ENCODE peak calls at places on chromosomes 16 and 17, in seven cellular contexts. R is CD8-positive, alpha-beta T cell; F is HL-60; Y is left ventricle myocardium inferior; U is brain microvascular endothelial cell; C is sigmoid colon; Q is cardiac muscle cell. L is an unnamed sample.

GRCh38 chr17:59165933-59166342 is 10.4 kb downstream of the PRR11 start:
- DNase-seq in R (peak), F (no peak), Y (no peak), U (peak), C (no peak), Q (peak), L (no peak)

GRCh38 chr16:79599837-79600635 is 501 bp downstream of the MAF start:
- DNase-seq in R (peak), F (no peak), Y (peak), U (no peak), C (peak), Q (peak), L (no peak)

GRCh38 chr17:68511671-68512246 is 471 bp upstream of the PRKAR1A start:
- DNase-seq in R (peak), F (peak), Y (peak), U (peak), C (peak), Q (peak), L (peak)

GRCh38 chr17:78134899-78135385 is 4.4 kb downstream of the TMC8 start:
- DNase-seq in R (peak), F (no peak), Y (no peak), U (no peak), C (no peak), Q (no peak), L (no peak)

GRCh38 chr17:34259151-34259550 is 4.1 kb downstream of the CCL2 start:
- DNase-seq in R (no peak), F (no peak), Y (no peak), U (no peak), C (no peak), Q (no peak), L (no peak)

GRCh38 chr17:28010406-28010805 is 32.1 kb upstream of the NLK start:
- DNase-seq in R (no peak), F (no peak), Y (no peak), U (no peak), C (no peak), Q (no peak), L (no peak)

GRCh38 chr16:89067677-89068076 is 26.0 kb upstream of the ACSF3 start:
- DNase-seq in R (no peak), F (no peak), Y (no peak), U (no peak), C (no peak), Q (no peak), L (no peak)

GRCh38 chr17:63571632-63572310 is 21.5 kb downstream of the DCAF7 start:
- DNase-seq in R (no peak), F (peak), Y (no peak), U (peak), C (no peak), Q (peak), L (peak)

GRCh38 chr17:38663125-38663751 is 11.5 kb downstream of the EPOP start:
- DNase-seq in R (peak), F (no peak), Y (peak), U (peak), C (peak), Q (peak), L (no peak)

GRCh38 chr16:88484505-88485365 is 31.7 kb downstream of the ZFPM1 start:
- DNase-seq in R (no peak), F (no peak), Y (no peak), U (no peak), C (no peak), Q (no peak), L (no peak)

GRCh38 chr17:20993863-20994778 is 48.7 kb downstream of the USP22 start:
- DNase-seq in R (no peak), F (no peak), Y (no peak), U (no peak), C (no peak), Q (no peak), L (no peak)

GRCh38 chr17:12256380-12256995 is 235.8 kb downstream of the MAP2K4 start:
- DNase-seq in R (no peak), F (no peak), Y (no peak), U (peak), C (peak), Q (peak), L (peak)

GRCh38 chr16:83118365-83118764 is 491.6 kb downstream of the CDH13 start:
- DNase-seq in R (no peak), F (no peak), Y (no peak), U (peak), C (no peak), Q (no peak), L (no peak)

GRCh38 chr17:6913608-6914443 is 82.0 kb upstream of the ALOX12 start:
- DNase-seq in R (peak), F (no peak), Y (peak), U (peak), C (peak), Q (peak), L (no peak)

GRCh38 chr17:45231481-45232116 is 9.9 kb downstream of the FMNL1 start:
- DNase-seq in R (peak), F (no peak), Y (no peak), U (no peak), C (peak), Q (peak), L (no peak)

GRCh38 chr16:85675528-85675927 is 13.2 kb downstream of the GINS2 start:
- DNase-seq in R (no peak), F (no peak), Y (no peak), U (peak), C (no peak), Q (no peak), L (no peak)
- TF ChIP-seq CTCF in R (no peak), F (no peak), Y (peak), U (peak), C (no peak), Q (peak), L (peak)

GRCh38 chr16:46569231-46569735 is 51.9 kb downstream of the SHCBP1 start:
- DNase-seq in R (no peak), F (no peak), Y (no peak), U (no peak), C (no peak), Q (no peak), L (no peak)
- H3K4me3 ChIP-seq in R (no peak), F (no peak), Y (no peak), U (no peak), C (no peak), Q (no peak), L (no peak)

GRCh38 chr16:67013823-67014640 is 14.9 kb upstream of the CBFB start:
- DNase-seq in R (peak), F (peak), Y (peak), U (peak), C (peak), Q (peak), L (no peak)
- TF ChIP-seq CTCF in R (no peak), F (no peak), Y (peak), U (peak), C (peak), Q (no peak), L (peak)

GRCh38 chr17:2048805-2049204 is 6.1 kb upstream of the HIC1 start:
- DNase-seq in R (no peak), F (no peak), Y (no peak), U (no peak), C (no peak), Q (no peak), L (no peak)

GRCh38 chr17:2049333-2050245 is 5.3 kb upstream of the HIC1 start:
- DNase-seq in R (peak), F (no peak), Y (peak), U (peak), C (peak), Q (peak), L (no peak)

GRCh38 chr17:2051388-2052237 is 3.3 kb upstream of the HIC1 start:
- DNase-seq in R (no peak), F (no peak), Y (no peak), U (no peak), C (peak), Q (no peak), L (no peak)

GRCh38 chr17:2050871-2051387 is 4.0 kb upstream of the HIC1 start:
- DNase-seq in R (no peak), F (no peak), Y (no peak), U (no peak), C (peak), Q (peak), L (no peak)

DNA sequence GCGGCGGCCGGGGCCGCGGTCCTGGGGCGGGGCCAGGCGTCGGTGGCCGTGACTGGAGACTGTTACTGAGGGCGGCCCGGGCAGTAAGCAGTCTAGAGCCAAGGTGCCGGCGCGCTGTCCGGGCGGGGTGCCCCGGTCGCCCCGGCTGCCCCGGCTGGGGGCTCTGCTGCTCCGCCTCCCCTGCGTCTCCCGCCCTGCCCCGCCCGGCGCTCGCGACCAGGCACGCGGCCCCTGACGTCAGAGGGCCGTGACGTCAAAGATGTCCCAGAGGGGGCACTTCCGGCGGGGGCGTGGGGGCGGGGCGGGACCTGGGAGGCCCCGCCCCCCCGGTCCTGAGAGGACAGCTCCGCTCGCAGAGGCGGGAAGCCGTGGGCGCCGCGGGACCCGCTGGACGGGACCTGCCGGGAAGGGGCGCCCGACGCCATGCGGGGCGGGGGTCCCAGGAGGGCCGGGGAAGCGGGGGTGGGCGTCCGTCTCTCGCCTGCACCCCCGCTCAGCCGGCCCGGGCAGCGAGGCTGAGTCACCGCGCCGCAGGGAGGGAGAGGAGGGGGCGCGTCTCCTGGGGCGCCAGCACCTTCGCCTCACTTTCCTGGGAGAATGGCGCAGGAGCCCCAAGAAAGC is 4.5 kb upstream of the HIC1 start:
- DNase-seq in R (peak), F (no peak), Y (peak), U (no peak), C (peak), Q (peak), L (no peak)
- H3K4me3 ChIP-seq in R (peak), F (peak), Y (peak), U (peak), C (no peak), Q (peak), L (peak)

L was measured in BJ.